ENCODE peak calls at places on chromosome 16, in nine cellular contexts. A, Z, M, X, H, U, O, C and D are unnamed samples.
A peak's percentile ranks its signal among the peaks of the same experiment; 100 is the strongest.

GRCh38 chr16:4316732-4317461 is 1.0 kb downstream of the GLIS2 start:
- DNase-seq in M (peak; percentile 62), H (no peak), A (peak; percentile 74), C (no peak), O (peak; percentile 68), X (peak; percentile 41), U (peak; percentile 87), Z (no peak), D (no peak)

GRCh38 chr16:55836158-55836611 is 3.3 kb upstream of the CES1 start:
- DNase-seq in M (no peak), O (no peak), A (no peak), U (no peak), Z (no peak), C (no peak), H (no peak), X (no peak), D (no peak)

GRCh38 chr16:54159490-54160080 is 127.0 kb downstream of the IRX3 start:
- DNase-seq in Z (no peak), A (no peak), X (no peak), M (no peak), H (no peak), C (no peak), U (no peak), O (no peak), D (no peak)

GRCh38 chr16:10828851-10829331 is 10.3 kb upstream of the TVP23A start:
- DNase-seq in A (peak; percentile 96), O (peak; percentile 31), H (no peak), C (peak; percentile 94), M (peak; percentile 87), Z (peak; percentile 30), X (no peak), U (peak; percentile 96), D (peak; percentile 87)

GRCh38 chr16:15518412-15519351 is 84.3 kb downstream of the BMERB1 start:
- DNase-seq in O (peak; percentile 75), C (no peak), X (no peak), U (no peak), A (no peak), Z (no peak), H (no peak), M (no peak), D (no peak)

GRCh38 chr16:72247821-72248253 is 75.9 kb upstream of the PMFBP1 start:
- DNase-seq in O (no peak), U (no peak), Z (no peak), C (no peak), H (no peak), A (no peak), M (no peak), X (no peak), D (no peak)

GRCh38 chr16:70715113-70715711 is 29.4 kb upstream of the MTSS2 start:
- DNase-seq in A (peak; percentile 90), M (no peak), O (peak; percentile 100), C (peak; percentile 84), U (peak; percentile 83), X (no peak), Z (no peak), H (no peak), D (peak; percentile 84)

GRCh38 chr16:47254771-47255170 is 111.0 kb upstream of the NETO2 start:
- DNase-seq in H (no peak), U (no peak), A (no peak), Z (no peak), C (no peak), O (no peak), X (no peak), M (no peak), D (no peak)

GRCh38 chr16:55370762-55371482 is 46.9 kb downstream of the IRX6 start:
- DNase-seq in C (peak; percentile 74), U (peak; percentile 68), A (peak; percentile 83), M (peak; percentile 31), O (no peak), H (no peak), X (peak; percentile 37), Z (peak; percentile 84), D (peak; percentile 60)

GRCh38 chr16:4615389-4616046 is 830 bp upstream of the UBALD1 start:
- DNase-seq in U (no peak), O (no peak), X (no peak), A (no peak), C (no peak), M (no peak), Z (no peak), H (no peak), D (no peak)

GRCh38 chr16:8936421-8936820 is 27.3 kb downstream of the USP7 start:
- DNase-seq in O (peak; percentile 45), M (no peak), A (no peak), Z (peak; percentile 87), H (peak; percentile 73), C (no peak), U (no peak), X (peak; percentile 36), D (peak; percentile 13)

GRCh38 chr16:53893731-53894435 is 189.9 kb downstream of the FTO start:
- DNase-seq in Z (no peak), A (no peak), U (no peak), O (peak; percentile 38), M (no peak), C (no peak), X (no peak), H (no peak), D (peak; percentile 48)

GRCh38 chr16:53429221-53429943 is 4.9 kb upstream of the RBL2 start:
- DNase-seq in U (no peak), O (no peak), Z (no peak), A (no peak), X (no peak), M (no peak), H (no peak), C (no peak), D (peak; percentile 42)

GRCh38 chr16:75572859-75573542 is 6.8 kb downstream of the GABARAPL2 start:
- DNase-seq in H (no peak), X (no peak), A (no peak), C (no peak), M (no peak), Z (no peak), U (no peak), O (no peak), D (no peak)

GRCh38 chr16:70470927-70471341 is 16.5 kb downstream of the FCSK start:
- DNase-seq in H (no peak), A (peak; percentile 69), X (no peak), Z (peak; percentile 71), U (peak; percentile 67), C (no peak), M (no peak), O (no peak), D (no peak)

GRCh38 chr16:85935957-85936760 is 37.2 kb downstream of the IRF8 start:
- DNase-seq in C (no peak), U (no peak), X (no peak), Z (no peak), O (no peak), H (peak; percentile 82), M (no peak), A (no peak), D (no peak)

GRCh38 chr16:84013787-84014569 is 28.6 kb downstream of the SLC38A8 start:
- DNase-seq in A (no peak), C (no peak), H (peak; percentile 73), U (peak; percentile 83), O (peak; percentile 63), M (no peak), Z (peak; percentile 99), X (peak; percentile 99), D (peak; percentile 14)

GRCh38 chr16:15415411-15416070 is 18.8 kb upstream of the BMERB1 start:
- DNase-seq in A (no peak), U (no peak), C (no peak), Z (no peak), H (no peak), M (no peak), X (no peak), O (peak; percentile 13), D (no peak)